ENCODE peak calls at places on chromosomes 5 and 9, in seven cellular contexts. J is MM.1S, V is suprapubic skin, S is fibroblast of lung, Y is sigmoid colon, L is psoas muscle, B is gastrocnemius medialis. U is an unnamed sample. For H3K4me1, the result is how much of the 10 kb centered on the place peaks cover.

GRCh38 chr9:121714075-121714705 is 62.8 kb downstream of the DAB2IP start:
- DNase-seq in J (no peak), V (no peak), S (no peak), Y (no peak), L (no peak), B (no peak), U (no peak)

GRCh38 chr9:91176426-91176825 is 185.3 kb downstream of the AUH start:
- DNase-seq in J (no peak), V (peak), S (no peak), Y (no peak), L (no peak), B (no peak), U (no peak)

GRCh38 chr9:71772726-71773125 is 4.4 kb upstream of the CEMIP2 start:
- DNase-seq in J (no peak), V (no peak), S (no peak), Y (no peak), L (no peak), B (no peak), U (no peak)

GRCh38 chr5:151319334-151319733 is 15.8 kb upstream of the SLC36A3 start:
- DNase-seq in J (peak), V (no peak), S (peak), Y (peak), L (no peak), B (peak), U (peak)

GRCh38 chr9:92100237-92100911 is 14.8 kb downstream of the SPTLC1 start:
- DNase-seq in J (no peak), V (no peak), S (peak), Y (no peak), L (no peak), B (no peak), U (no peak)

GRCh38 chr5:131277415-131277814 is 13.6 kb downstream of the CDC42SE2 start:
- DNase-seq in J (no peak), V (no peak), S (no peak), Y (no peak), L (no peak), B (no peak), U (no peak)

GRCh38 chr9:116323012-116323411 is 169.4 kb downstream of the PAPPA start:
- DNase-seq in J (no peak), V (no peak), S (no peak), Y (no peak), L (no peak), B (no peak), U (no peak)

GRCh38 chr9:113719919-113720318 is 156.2 kb upstream of the ZNF618 start:
- DNase-seq in J (no peak), V (no peak), S (no peak), Y (no peak), L (no peak), B (no peak), U (no peak)

GRCh38 chr5:110590187-110590586 is 136.3 kb downstream of the TMEM232 start:
- DNase-seq in J (peak), V (no peak), S (peak), Y (no peak), L (no peak), B (no peak), U (peak)

GRCh38 chr5:107985144-107985543 is 314.4 kb upstream of the EFNA5 start:
- DNase-seq in J (no peak), V (no peak), S (no peak), Y (no peak), L (peak), B (peak), U (no peak)

GRCh38 chr9:91603940-91604339 is 180.3 kb upstream of the NFIL3 start:
- DNase-seq in J (no peak), V (no peak), S (no peak), Y (no peak), L (no peak), B (no peak), U (no peak)

GRCh38 chr9:69976165-69976564 is 67.5 kb upstream of the MAMDC2 start:
- DNase-seq in J (no peak), V (no peak), S (peak), Y (no peak), L (no peak), B (no peak), U (no peak)

GRCh38 chr9:111691686-111692329 is 30.4 kb downstream of the GNG10 start:
- DNase-seq in J (peak), V (no peak), S (peak), Y (no peak), L (no peak), B (no peak), U (peak)

GRCh38 chr9:10875752-10876151 is 262.9 kb upstream of the PTPRD start:
- DNase-seq in J (no peak), V (no peak), S (peak), Y (no peak), L (no peak), B (no peak), U (no peak)

GRCh38 chr5:137190441-137190840 is 308.7 kb downstream of the SPOCK1 start:
- DNase-seq in J (no peak), V (no peak), S (peak), Y (no peak), L (no peak), B (no peak), U (no peak)

GRCh38 chr9:107755267-107755666 is 265.7 kb upstream of the KLF4 start:
- DNase-seq in J (no peak), V (no peak), S (peak), Y (no peak), L (no peak), B (no peak), U (no peak)

GRCh38 chr5:35488786-35489185 is 128.9 kb upstream of the SPEF2 start:
- DNase-seq in J (no peak), V (no peak), S (no peak), Y (no peak), L (no peak), B (no peak), U (no peak)

GRCh38 chr9:131289301-131290038 is at the start of gene PLPP7:
- DNase-seq in J (peak), V (no peak), S (peak), Y (peak), L (peak), B (peak), U (no peak)

GRCh38 chr5:161034456-161034855 is 182.4 kb upstream of the ATP10B start:
- DNase-seq in J (no peak), V (no peak), S (no peak), Y (no peak), L (no peak), B (no peak), U (no peak)

GRCh38 chr5:78527054-78527884 is 121.3 kb downstream of the LHFPL2 start:
- DNase-seq in J (no peak), V (peak), S (peak), Y (peak), L (peak), B (peak), U (no peak)
- H3K4me1 ChIP-seq in J (under half), V (under half), S (under half), Y (half or more), L (under half), B (under half), U (under half)

GRCh38 chr5:36635721-36636390 is 29.4 kb downstream of the SLC1A3 start:
- DNase-seq in J (no peak), V (no peak), S (no peak), Y (no peak), L (no peak), B (no peak), U (no peak)
- H3K4me1 ChIP-seq in J (under half), V (under half), S (under half), Y (under half), L (under half), B (under half), U (under half)

DNA sequence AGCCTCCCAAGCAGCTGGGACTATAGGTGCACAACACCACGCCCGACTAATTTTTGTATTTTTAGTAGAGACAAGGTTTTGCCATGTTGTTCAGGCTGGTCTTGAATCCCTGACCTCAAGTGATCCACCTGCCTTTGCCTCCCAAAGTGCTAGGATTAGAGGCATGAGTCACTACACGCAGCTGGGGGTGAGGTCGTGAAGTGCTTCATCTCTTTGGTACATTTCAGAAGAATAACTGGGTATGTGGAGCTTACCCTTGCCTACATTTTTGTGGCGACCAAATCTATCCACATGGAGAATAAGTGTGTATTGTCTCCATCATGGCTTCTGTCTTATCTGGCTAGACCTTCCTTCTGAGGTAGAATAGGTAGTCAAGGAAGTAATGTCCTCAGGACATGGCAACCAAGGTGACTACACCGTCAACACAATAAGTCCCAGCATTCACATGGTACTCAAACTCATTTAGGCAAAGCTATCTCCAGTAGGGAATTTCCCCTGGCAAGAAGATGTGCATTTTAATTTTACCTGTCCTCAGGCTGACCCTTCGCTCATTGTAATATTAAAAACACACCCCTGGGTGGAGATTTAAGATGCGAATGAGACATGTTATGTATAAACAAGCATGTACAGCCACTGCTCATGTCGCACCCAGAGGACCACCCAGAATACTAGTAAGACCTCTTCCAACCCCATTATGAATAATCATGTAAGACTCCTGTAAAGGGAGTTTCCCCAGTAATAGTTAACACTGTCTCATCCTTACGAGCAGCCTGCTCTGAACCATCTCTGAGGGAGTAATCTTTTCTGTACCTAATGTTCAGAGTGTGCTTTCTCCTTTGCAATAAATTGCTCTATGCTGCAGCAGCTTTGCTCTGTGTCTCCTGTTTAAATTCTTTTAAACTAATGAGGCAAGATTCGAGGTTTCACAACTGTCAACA is 1173.3 kb downstream of the TAF11L14 start:
- DNase-seq in J (no peak), V (no peak), S (no peak), Y (no peak), L (no peak), B (no peak), U (no peak)
- H3K4me1 ChIP-seq in J (under half), V (under half), S (under half), Y (under half), L (under half), B (under half), U (under half)

DNA sequence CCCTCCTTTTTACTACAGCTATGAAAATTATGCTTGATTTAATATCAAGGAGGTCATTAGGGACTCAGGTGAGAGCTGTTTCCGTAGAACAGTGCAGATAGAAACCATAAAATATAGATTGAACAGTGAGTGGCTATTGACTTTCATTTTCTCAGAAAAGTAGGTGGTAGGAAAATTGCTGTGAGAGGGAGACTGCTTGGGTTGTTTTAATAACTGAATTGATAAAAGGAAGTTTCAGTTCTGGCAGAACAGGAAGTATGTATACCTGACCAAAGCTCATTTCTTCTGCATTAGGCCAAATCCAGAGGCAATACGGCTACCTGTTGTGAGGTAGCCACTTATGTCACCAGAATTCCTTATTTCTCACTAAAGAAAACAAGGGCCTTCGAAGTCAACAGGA is 761.7 kb upstream of the ARRDC3 start:
- DNase-seq in J (no peak), V (no peak), S (no peak), Y (no peak), L (no peak), B (no peak), U (no peak)
- H3K4me1 ChIP-seq in J (under half), V (under half), S (under half), Y (under half), L (under half), B (under half), U (under half)

GRCh38 chr5:78983601-78984000 is 1.5 kb downstream of the ARSB start:
- DNase-seq in J (no peak), V (no peak), S (no peak), Y (no peak), L (no peak), B (no peak), U (peak)

GRCh38 chr5:78975035-78975434 is 10.1 kb downstream of the ARSB start:
- DNase-seq in J (no peak), V (no peak), S (no peak), Y (no peak), L (no peak), B (no peak), U (no peak)

GRCh38 chr5:78984020-78984610 is 995 bp downstream of the ARSB start:
- DNase-seq in J (peak), V (no peak), S (peak), Y (no peak), L (no peak), B (no peak), U (peak)

GRCh38 chr5:78979117-78979742 is 5.9 kb downstream of the ARSB start:
- DNase-seq in J (no peak), V (no peak), S (no peak), Y (no peak), L (no peak), B (no peak), U (no peak)

DNA sequence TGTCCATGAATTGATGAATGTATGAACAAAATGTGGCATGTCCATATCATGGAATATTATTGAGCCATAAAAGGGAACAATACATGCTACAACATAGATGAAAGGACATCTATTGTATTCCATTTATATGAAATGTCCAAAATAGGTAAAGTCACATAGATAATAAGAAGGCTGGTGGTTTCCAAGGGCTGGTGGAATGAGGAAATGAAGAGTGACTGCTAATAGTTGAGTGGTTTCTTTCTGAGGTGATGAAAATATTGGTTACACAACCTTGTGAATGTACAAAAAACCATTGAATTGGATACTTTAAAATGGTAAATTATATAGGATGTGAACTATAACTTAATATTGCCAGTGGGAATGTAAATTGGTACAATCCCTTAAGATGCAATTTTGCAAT is 5.2 kb downstream of the ARSB start:
- DNase-seq in J (no peak), V (no peak), S (no peak), Y (no peak), L (no peak), B (no peak), U (no peak)
- H3K4me1 ChIP-seq in J (under half), V (under half), S (under half), Y (under half), L (under half), B (under half), U (under half)

GRCh38 chr9:37818849-37819248 is 18.3 kb downstream of the DCAF10 start:
- DNase-seq in J (no peak), V (no peak), S (no peak), Y (no peak), L (no peak), B (no peak), U (no peak)
- H3K4me1 ChIP-seq in J (under half), V (under half), S (under half), Y (under half), L (under half), B (under half), U (under half)

GRCh38 chr5:95730730-95731570 is at the start of gene RHOBTB3:
- DNase-seq in J (peak), V (peak), S (peak), Y (peak), L (peak), B (peak), U (peak)

GRCh38 chr5:95727764-95728191 is 3.4 kb upstream of the RHOBTB3 start:
- DNase-seq in J (peak), V (no peak), S (peak), Y (no peak), L (no peak), B (no peak), U (no peak)

GRCh38 chr5:95730011-95730700 is 980 bp upstream of the RHOBTB3 start:
- DNase-seq in J (no peak), V (no peak), S (peak), Y (no peak), L (no peak), B (no peak), U (no peak)

GRCh38 chr5:95728494-95729114 is 2.5 kb upstream of the RHOBTB3 start:
- DNase-seq in J (no peak), V (no peak), S (peak), Y (no peak), L (no peak), B (no peak), U (no peak)

DNA sequence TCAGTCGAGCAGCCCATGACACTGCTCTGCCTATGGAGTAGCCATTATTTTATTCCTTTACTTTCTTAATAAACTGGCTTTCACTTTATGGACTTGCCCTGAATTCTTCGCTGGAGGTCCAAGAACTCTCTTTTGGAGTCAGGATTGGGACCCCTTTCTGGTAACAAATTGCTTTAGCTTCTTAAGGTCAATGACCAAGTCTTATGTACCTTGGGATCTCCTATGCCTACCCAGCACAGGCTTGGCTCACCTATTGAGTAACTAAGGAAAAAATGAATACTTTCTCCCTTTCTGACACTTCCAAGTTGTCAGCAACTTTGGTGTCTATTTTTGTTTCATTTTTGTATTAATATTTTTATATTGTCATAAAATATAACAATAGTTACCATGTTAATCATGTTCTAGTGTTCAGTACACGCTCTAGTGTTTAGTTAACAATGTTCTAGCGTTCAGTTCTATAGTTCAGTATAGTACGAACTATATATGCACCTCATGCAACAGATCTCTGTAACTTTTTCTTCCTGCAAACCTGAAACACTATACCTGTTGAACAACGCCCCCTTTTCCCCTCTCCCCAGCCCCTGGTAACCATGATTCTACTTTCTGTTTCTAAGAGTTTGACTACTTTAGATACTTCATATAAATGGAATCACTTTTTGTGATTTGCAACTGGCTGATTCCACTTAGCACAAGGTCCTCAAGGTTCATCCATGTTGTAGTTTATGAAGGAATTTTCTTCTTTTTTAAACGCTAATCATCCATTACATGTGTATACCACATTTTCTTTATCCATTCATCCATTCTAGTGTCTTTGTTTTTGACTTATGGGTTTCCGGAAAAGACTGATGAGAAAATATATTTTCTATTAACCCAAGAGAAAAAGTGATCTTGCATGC is 1.8 kb upstream of the RHOBTB3 start:
- DNase-seq in J (no peak), V (no peak), S (no peak), Y (no peak), L (no peak), B (no peak), U (no peak)
- H3K4me1 ChIP-seq in J (half or more), V (half or more), S (under half), Y (half or more), L (under half), B (under half), U (under half)

U was measured in Karpas-422.